ENCODE peak calls at places on chromosomes 1 and 21, in five cellular contexts. One of them, this sample, is unnamed.

GRCh38 chr1:65425697-65426096 is 5.2 kb downstream of the LEPR start:
- DNase-seq in kidney tubule cell: peak; percentile 97
- DNase-seq in stimulated activated CD4-positive, alpha-beta T cell treated with anti-CD3 and anti-CD28 coated beads, Interleukin-2, amount 100 ng/mL, for 24 hours: no peak
- DNase-seq in thyroid gland: no peak
- DNase-seq in adipocyte: peak; percentile 76
- DNase-seq in this sample: no peak

GRCh38 chr1:199460933-199461332 is 566.6 kb upstream of the NR5A2 start:
- DNase-seq in kidney tubule cell: no peak
- DNase-seq in stimulated activated CD4-positive, alpha-beta T cell treated with anti-CD3 and anti-CD28 coated beads, Interleukin-2, amount 100 ng/mL, for 24 hours: no peak
- DNase-seq in thyroid gland: no peak
- DNase-seq in adipocyte: no peak
- DNase-seq in this sample: no peak

GRCh38 chr21:45612096-45613019 is 31.2 kb upstream of the PCBP3 start:
- DNase-seq in kidney tubule cell: peak; percentile 24
- DNase-seq in stimulated activated CD4-positive, alpha-beta T cell treated with anti-CD3 and anti-CD28 coated beads, Interleukin-2, amount 100 ng/mL, for 24 hours: no peak
- DNase-seq in thyroid gland: no peak
- DNase-seq in adipocyte: peak; percentile 19
- DNase-seq in this sample: peak; percentile 18

GRCh38 chr1:115753830-115754229 is 14.7 kb downstream of the CASQ2 start:
- DNase-seq in kidney tubule cell: no peak
- DNase-seq in stimulated activated CD4-positive, alpha-beta T cell treated with anti-CD3 and anti-CD28 coated beads, Interleukin-2, amount 100 ng/mL, for 24 hours: no peak
- DNase-seq in thyroid gland: peak; percentile 71
- DNase-seq in adipocyte: no peak
- DNase-seq in this sample: no peak

GRCh38 chr1:156146749-156147405 is 6.5 kb upstream of the SEMA4A start:
- DNase-seq in kidney tubule cell: no peak
- DNase-seq in stimulated activated CD4-positive, alpha-beta T cell treated with anti-CD3 and anti-CD28 coated beads, Interleukin-2, amount 100 ng/mL, for 24 hours: no peak
- DNase-seq in thyroid gland: peak; percentile 92
- DNase-seq in adipocyte: peak; percentile 39
- DNase-seq in this sample: no peak

GRCh38 chr1:70353038-70353437 is 1.5 kb downstream of the ANKRD13C start:
- DNase-seq in kidney tubule cell: no peak
- DNase-seq in stimulated activated CD4-positive, alpha-beta T cell treated with anti-CD3 and anti-CD28 coated beads, Interleukin-2, amount 100 ng/mL, for 24 hours: no peak
- DNase-seq in thyroid gland: no peak
- DNase-seq in adipocyte: no peak
- DNase-seq in this sample: no peak

GRCh38 chr1:209755926-209756607 is at the start of gene TRAF3IP3:
- DNase-seq in kidney tubule cell: no peak
- DNase-seq in stimulated activated CD4-positive, alpha-beta T cell treated with anti-CD3 and anti-CD28 coated beads, Interleukin-2, amount 100 ng/mL, for 24 hours: peak; percentile 78
- DNase-seq in thyroid gland: no peak
- DNase-seq in adipocyte: no peak
- DNase-seq in this sample: no peak

GRCh38 chr1:153945131-153945794 is 1.3 kb downstream of the DENND4B start:
- DNase-seq in kidney tubule cell: no peak
- DNase-seq in stimulated activated CD4-positive, alpha-beta T cell treated with anti-CD3 and anti-CD28 coated beads, Interleukin-2, amount 100 ng/mL, for 24 hours: peak; percentile 74
- DNase-seq in thyroid gland: peak; percentile 47
- DNase-seq in adipocyte: peak; percentile 47
- DNase-seq in this sample: peak; percentile 44

GRCh38 chr1:232917053-232917452 is 33.4 kb upstream of the NTPCR start:
- DNase-seq in kidney tubule cell: no peak
- DNase-seq in stimulated activated CD4-positive, alpha-beta T cell treated with anti-CD3 and anti-CD28 coated beads, Interleukin-2, amount 100 ng/mL, for 24 hours: no peak
- DNase-seq in thyroid gland: no peak
- DNase-seq in adipocyte: no peak
- DNase-seq in this sample: no peak

GRCh38 chr1:60130703-60131102 is 57.1 kb upstream of the C1orf87 start:
- DNase-seq in kidney tubule cell: peak; percentile 25
- DNase-seq in stimulated activated CD4-positive, alpha-beta T cell treated with anti-CD3 and anti-CD28 coated beads, Interleukin-2, amount 100 ng/mL, for 24 hours: no peak
- DNase-seq in thyroid gland: no peak
- DNase-seq in adipocyte: peak; percentile 68
- DNase-seq in this sample: no peak

GRCh38 chr1:179083533-179083932 is 1.7 kb downstream of the TOR3A start:
- DNase-seq in kidney tubule cell: no peak
- DNase-seq in stimulated activated CD4-positive, alpha-beta T cell treated with anti-CD3 and anti-CD28 coated beads, Interleukin-2, amount 100 ng/mL, for 24 hours: no peak
- DNase-seq in thyroid gland: no peak
- DNase-seq in adipocyte: no peak
- DNase-seq in this sample: no peak

GRCh38 chr1:82018319-82018718 is 217.6 kb downstream of the ADGRL2 start:
- DNase-seq in kidney tubule cell: no peak
- DNase-seq in stimulated activated CD4-positive, alpha-beta T cell treated with anti-CD3 and anti-CD28 coated beads, Interleukin-2, amount 100 ng/mL, for 24 hours: no peak
- DNase-seq in thyroid gland: no peak
- DNase-seq in adipocyte: no peak
- DNase-seq in this sample: no peak

GRCh38 chr1:201503397-201504176 is 3.3 kb downstream of the CSRP1 start:
- DNase-seq in kidney tubule cell: peak; percentile 77
- DNase-seq in stimulated activated CD4-positive, alpha-beta T cell treated with anti-CD3 and anti-CD28 coated beads, Interleukin-2, amount 100 ng/mL, for 24 hours: no peak
- DNase-seq in thyroid gland: peak; percentile 46
- DNase-seq in adipocyte: peak; percentile 96
- DNase-seq in this sample: no peak

This sample was measured in NCI-H146.